ENCODE peak calls at places on chromosomes 2 and 18, in ten cellular contexts. E is fibroblast of the aortic adventitia, U is GM13976, F is endothelial cell, C is HepG2, O is Calu3, N is kidney epithelial cell, I is dorsolateral prefrontal cortex, V is psoas muscle, J is H1. T is an unnamed sample.

GRCh38 chr2:118249970-118250369 is 161.7 kb downstream of the INSIG2 start:
- DNase-seq in N (no peak), C (no peak), V (no peak), E (no peak), U (no peak), F (no peak), O (no peak), J (no peak), I (no peak), T (no peak)

GRCh38 chr2:181813963-181814565 is 77.5 kb upstream of the ITPRID2 start:
- DNase-seq in V (no peak), N (no peak), O (no peak), I (no peak), F (no peak), J (no peak), C (no peak), E (peak), U (no peak), T (no peak)

GRCh38 chr2:148876589-148877402 is 1.8 kb downstream of the KIF5C start:
- DNase-seq in F (peak), N (peak), U (peak), O (peak), C (peak), I (peak), E (no peak), V (no peak), J (peak), T (no peak)

GRCh38 chr2:215451012-215451756 is 15.3 kb upstream of the FN1 start:
- DNase-seq in O (no peak), V (no peak), F (no peak), C (no peak), I (no peak), J (no peak), E (peak), U (no peak), N (no peak), T (no peak)

GRCh38 chr2:212619954-212620353 is 81.4 kb upstream of the ERBB4 start:
- DNase-seq in F (no peak), I (no peak), V (no peak), O (no peak), U (no peak), E (peak), C (no peak), N (no peak), J (no peak), T (no peak)

GRCh38 chr2:95316466-95317122 is 19.4 kb downstream of the KCNIP3 start:
- DNase-seq in I (no peak), E (peak), V (no peak), J (no peak), O (no peak), U (no peak), C (no peak), N (no peak), F (no peak), T (no peak)

GRCh38 chr2:9002313-9002636 is 1.2 kb downstream of the MBOAT2 start:
- DNase-seq in F (no peak), N (no peak), C (no peak), U (no peak), O (no peak), E (peak), J (no peak), I (no peak), V (no peak), T (no peak)

GRCh38 chr2:1421731-1422130 is 8.5 kb downstream of the TPO start:
- DNase-seq in I (no peak), E (no peak), V (no peak), J (no peak), C (no peak), U (no peak), O (no peak), F (no peak), N (no peak), T (peak)

GRCh38 chr18:60534539-60534938 is 162.0 kb upstream of the MC4R start:
- DNase-seq in O (no peak), E (peak), C (no peak), F (no peak), I (no peak), V (no peak), J (no peak), U (no peak), N (peak), T (no peak)

GRCh38 chr18:10249270-10249669 is 205.2 kb upstream of the APCDD1 start:
- DNase-seq in E (no peak), N (no peak), U (no peak), I (no peak), F (no peak), J (no peak), O (no peak), V (no peak), C (no peak), T (no peak)

GRCh38 chr2:25821225-25822056 is 56.8 kb downstream of the ASXL2 start:
- DNase-seq in C (no peak), V (no peak), I (no peak), E (peak), U (no peak), J (no peak), F (no peak), N (no peak), O (no peak), T (no peak)

GRCh38 chr2:74267068-74267467 is 68.7 kb downstream of the MTHFD2 start:
- DNase-seq in O (peak), I (no peak), U (peak), E (no peak), N (no peak), J (no peak), V (no peak), F (no peak), C (peak), T (no peak)

GRCh38 chr2:110659248-110659647 is 18.6 kb downstream of the BUB1 start:
- DNase-seq in C (no peak), J (no peak), U (no peak), O (peak), F (no peak), E (peak), V (no peak), I (no peak), N (no peak), T (no peak)

GRCh38 chr18:8341481-8342230 is 267.6 kb upstream of the RAB12 start:
- DNase-seq in F (no peak), C (peak), O (peak), V (no peak), J (no peak), N (peak), E (peak), U (no peak), I (no peak), T (no peak)

GRCh38 chr2:119448427-119449141 is 16.9 kb downstream of the TMEM37 start:
- DNase-seq in C (no peak), N (no peak), O (no peak), F (no peak), I (no peak), U (no peak), E (no peak), V (no peak), J (no peak), T (no peak)

GRCh38 chr18:13120967-13121586 is 97.5 kb upstream of the LDLRAD4 start:
- DNase-seq in F (no peak), J (no peak), N (no peak), V (no peak), U (no peak), O (no peak), E (peak), I (no peak), C (no peak), T (no peak)

GRCh38 chr2:98518106-98518505 is 73.4 kb downstream of the INPP4A start:
- DNase-seq in E (no peak), V (no peak), U (peak), N (no peak), F (peak), J (no peak), I (no peak), C (peak), O (peak), T (no peak)

GRCh38 chr18:27713037-27713726 is 463.7 kb downstream of the CDH2 start:
- DNase-seq in F (no peak), I (no peak), J (no peak), E (peak), U (no peak), O (no peak), C (no peak), V (no peak), N (no peak), T (no peak)

GRCh38 chr18:13217971-13218375 is 587 bp upstream of the LDLRAD4 start:
- DNase-seq in E (no peak), C (no peak), O (no peak), F (peak), U (peak), N (no peak), V (no peak), J (peak), I (no peak), T (no peak)

GRCh38 chr2:135121016-135121657 is 69.0 kb downstream of the RAB3GAP1 start:
- DNase-seq in F (no peak), N (no peak), U (no peak), C (no peak), E (no peak), V (no peak), J (no peak), I (no peak), O (no peak), T (no peak)

GRCh38 chr2:205714789-205715411 is 32.6 kb downstream of the NRP2 start:
- DNase-seq in N (no peak), C (no peak), E (no peak), V (no peak), I (no peak), F (no peak), U (no peak), J (no peak), O (no peak), T (no peak)

GRCh38 chr2:8119782-8120551 is 561.9 kb upstream of the ID2 start:
- DNase-seq in C (peak), U (no peak), E (peak), N (peak), O (peak), V (no peak), F (no peak), J (no peak), I (no peak), T (no peak)

GRCh38 chr18:8559612-8560011 is 49.6 kb upstream of the RAB12 start:
- DNase-seq in F (no peak), O (no peak), U (no peak), V (no peak), C (no peak), I (no peak), N (no peak), J (no peak), E (no peak), T (no peak)

GRCh38 chr2:228224410-228224809 is 42.9 kb upstream of the SPHKAP start:
- DNase-seq in V (no peak), I (no peak), O (peak), E (no peak), C (no peak), N (no peak), J (no peak), U (no peak), F (no peak), T (no peak)

GRCh38 chr18:36711813-36712444 is 116.9 kb downstream of the TPGS2 start:
- DNase-seq in J (no peak), I (no peak), E (peak), C (no peak), U (no peak), O (peak), V (peak), N (peak), F (no peak), T (no peak)

GRCh38 chr2:234433201-234433600 is 63.7 kb downstream of the ARL4C start:
- DNase-seq in I (no peak), O (no peak), E (peak), C (no peak), F (no peak), J (no peak), U (no peak), V (no peak), N (no peak), T (no peak)

GRCh38 chr2:119719261-119719627 is 40.2 kb downstream of the TMEM177 start:
- DNase-seq in F (no peak), U (no peak), V (no peak), I (no peak), O (no peak), J (no peak), N (no peak), C (no peak), E (no peak), T (no peak)

GRCh38 chr2:104856973-104857261 is 3.0 kb downstream of the POU3F3 start:
- DNase-seq in N (no peak), O (no peak), I (no peak), U (no peak), C (no peak), E (no peak), V (no peak), F (no peak), J (no peak), T (no peak)

GRCh38 chr2:239961662-239962220 is 63.4 kb downstream of the NDUFA10 start:
- DNase-seq in F (no peak), I (no peak), J (peak), U (no peak), E (no peak), N (no peak), V (no peak), O (no peak), C (no peak), T (no peak)

GRCh38 chr2:43171789-43172188 is 54.6 kb downstream of the ZFP36L2 start:
- DNase-seq in N (no peak), U (no peak), O (peak), C (peak), V (no peak), E (peak), F (no peak), I (peak), J (no peak), T (no peak)

GRCh38 chr2:43168016-43168369 is 58.4 kb downstream of the ZFP36L2 start:
- DNase-seq in E (no peak), U (no peak), N (no peak), J (no peak), O (no peak), I (no peak), C (no peak), F (no peak), V (no peak), T (no peak)

GRCh38 chr2:43169987-43170732 is 56.2 kb downstream of the ZFP36L2 start:
- DNase-seq in I (no peak), E (no peak), J (peak), U (peak), C (no peak), V (no peak), O (peak), F (peak), N (no peak), T (no peak)

GRCh38 chr2:43170733-43171101 is 55.7 kb downstream of the ZFP36L2 start:
- DNase-seq in V (no peak), J (no peak), F (no peak), O (no peak), N (no peak), E (no peak), C (no peak), U (no peak), I (no peak), T (no peak)

GRCh38 chr2:43169091-43169936 is 57.1 kb downstream of the ZFP36L2 start:
- DNase-seq in V (no peak), N (peak), C (no peak), O (peak), E (no peak), J (no peak), F (no peak), I (no peak), U (peak), T (no peak)
- TF ChIP-seq CTCF in V (no peak), N (no peak), C (peak), O (no peak), E (no peak), J (no peak), F (no peak), I (no peak), U (no peak), T (no peak)

GRCh38 chr2:47299555-47299954 is 103.4 kb upstream of the MSH2 start:
- DNase-seq in U (no peak), V (peak), E (peak), O (no peak), I (no peak), J (no peak), F (no peak), N (no peak), C (no peak), T (no peak)

GRCh38 chr2:47297767-47298401 is 105.1 kb upstream of the MSH2 start:
- DNase-seq in N (no peak), I (no peak), F (no peak), V (no peak), C (no peak), U (no peak), J (no peak), E (no peak), O (no peak), T (no peak)

GRCh38 chr2:47300081-47300480 is 102.9 kb upstream of the MSH2 start:
- DNase-seq in O (no peak), N (no peak), F (no peak), I (no peak), U (no peak), C (no peak), J (no peak), E (no peak), V (no peak), T (no peak)

GRCh38 chr2:47300609-47301276 is 102.2 kb upstream of the MSH2 start:
- DNase-seq in F (no peak), V (no peak), O (no peak), C (no peak), J (no peak), E (no peak), U (no peak), I (no peak), N (no peak), T (no peak)

GRCh38 chr2:47298739-47299138 is 104.2 kb upstream of the MSH2 start:
- DNase-seq in E (no peak), C (no peak), V (no peak), F (no peak), J (no peak), N (no peak), I (no peak), U (no peak), O (no peak), T (no peak)
- TF ChIP-seq CTCF in E (no peak), C (no peak), V (no peak), F (no peak), J (no peak), N (no peak), I (no peak), U (no peak), O (no peak), T (no peak)

GRCh38 chr18:4455113-4455811 is at the start of gene DLGAP1:
- DNase-seq in J (no peak), F (peak), O (peak), V (peak), U (peak), I (peak), E (peak), N (peak), C (peak), T (peak)

GRCh38 chr18:4450065-4450676 is 4.9 kb downstream of the DLGAP1 start:
- DNase-seq in C (no peak), N (no peak), E (no peak), J (no peak), I (peak), O (no peak), V (no peak), F (no peak), U (no peak), T (no peak)

GRCh38 chr18:4454548-4455112 is 477 bp downstream of the DLGAP1 start:
- DNase-seq in N (no peak), I (no peak), F (peak), O (no peak), E (no peak), V (peak), C (no peak), J (peak), U (peak), T (no peak)

GRCh38 chr18:4453712-4454547 is 1.2 kb downstream of the DLGAP1 start:
- DNase-seq in C (no peak), E (no peak), O (no peak), V (peak), N (no peak), F (peak), I (no peak), J (peak), U (peak), T (peak)
- TF ChIP-seq CTCF in C (no peak), E (no peak), O (no peak), V (no peak), N (no peak), F (no peak), I (no peak), J (peak), U (no peak), T (peak)

GRCh38 chr2:63590621-63591408 is 2.1 kb downstream of the MDH1 start:
- DNase-seq in N (no peak), O (no peak), C (peak), J (no peak), I (peak), F (no peak), V (no peak), U (no peak), E (no peak), T (no peak)

GRCh38 chr2:63598971-63599370 is 10.2 kb downstream of the MDH1 start:
- DNase-seq in I (no peak), O (no peak), V (no peak), U (no peak), E (no peak), F (no peak), C (no peak), N (no peak), J (no peak), T (no peak)

GRCh38 chr2:63591566-63592175 is 2.9 kb downstream of the MDH1 start:
- DNase-seq in V (no peak), I (no peak), N (no peak), U (no peak), J (no peak), F (no peak), O (no peak), C (peak), E (no peak), T (no peak)

GRCh38 chr2:63596487-63596886 is 7.7 kb downstream of the MDH1 start:
- DNase-seq in V (no peak), I (no peak), C (peak), U (no peak), N (no peak), O (no peak), F (no peak), J (no peak), E (no peak), T (no peak)

DNA sequence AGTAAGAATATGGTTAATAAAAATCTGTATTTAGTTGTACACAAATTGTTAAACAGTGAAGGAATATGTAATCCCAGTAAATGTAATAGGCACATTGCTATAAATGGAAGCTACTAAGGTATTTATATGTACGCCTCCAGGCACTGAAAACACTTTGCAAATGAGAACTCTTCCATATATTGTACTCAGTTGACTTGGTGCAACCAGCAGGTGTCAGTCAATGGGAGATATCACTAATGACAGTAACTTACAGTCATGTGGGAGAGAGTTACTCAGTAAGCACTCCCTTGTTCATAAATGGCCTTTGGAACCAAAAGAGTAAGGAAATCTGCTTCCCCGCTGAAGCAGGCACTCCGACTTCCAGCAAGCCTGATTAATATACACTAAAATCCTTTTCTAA is 5.9 kb downstream of the MDH1 start:
- DNase-seq in V (no peak), E (no peak), N (no peak), F (no peak), O (no peak), C (peak), U (no peak), I (no peak), J (no peak), T (no peak)
- TF ChIP-seq CTCF in V (no peak), E (no peak), N (peak), F (no peak), O (no peak), C (no peak), U (no peak), I (no peak), J (no peak), T (peak)

GRCh38 chr2:33126552-33126951 is 179.8 kb downstream of the LTBP1 start:
- DNase-seq in J (no peak), U (no peak), F (no peak), V (no peak), C (no peak), E (no peak), O (no peak), N (no peak), I (no peak), T (no peak)
- TF ChIP-seq CTCF in J (peak), U (no peak), F (no peak), V (no peak), C (no peak), E (peak), O (no peak), N (no peak), I (no peak), T (peak)